ENCODE peak calls at places on chromosomes 4 and X, in five cellular contexts. One of them, this sample, is unnamed.

GRCh38 chrX:21723097-21723496 is 34.8 kb downstream of the SMPX start:
- DNase-seq in tibial artery: no peak
- DNase-seq in astrocyte of the spinal cord: no peak
- DNase-seq in omental fat pad: no peak
- DNase-seq in psoas muscle: no peak
- DNase-seq in this sample: peak; percentile 14

GRCh38 chr4:82268050-82268825 is 105.6 kb downstream of the HNRNPD start:
- DNase-seq in tibial artery: peak; percentile 54
- DNase-seq in astrocyte of the spinal cord: peak; percentile 48
- DNase-seq in omental fat pad: no peak
- DNase-seq in psoas muscle: peak; percentile 59
- DNase-seq in this sample: peak; percentile 76

GRCh38 chr4:182643801-182644311 is 273.3 kb downstream of the DCTD start:
- DNase-seq in tibial artery: peak; percentile 47
- DNase-seq in astrocyte of the spinal cord: peak; percentile 90
- DNase-seq in omental fat pad: no peak
- DNase-seq in psoas muscle: no peak
- DNase-seq in this sample: no peak

GRCh38 chr4:183345261-183345660 is 23.0 kb upstream of the CLDN24 start:
- DNase-seq in tibial artery: no peak
- DNase-seq in astrocyte of the spinal cord: no peak
- DNase-seq in omental fat pad: no peak
- DNase-seq in psoas muscle: no peak
- DNase-seq in this sample: no peak

GRCh38 chr4:106369456-106370060 is 980 bp upstream of the GIMD1 start:
- DNase-seq in tibial artery: no peak
- DNase-seq in astrocyte of the spinal cord: peak; percentile 88
- DNase-seq in omental fat pad: no peak
- DNase-seq in psoas muscle: no peak
- DNase-seq in this sample: peak; percentile 70

GRCh38 chr4:8345946-8346814 is 76.6 kb downstream of the HTRA3 start:
- DNase-seq in tibial artery: no peak
- DNase-seq in astrocyte of the spinal cord: no peak
- DNase-seq in omental fat pad: no peak
- DNase-seq in psoas muscle: no peak
- DNase-seq in this sample: no peak

GRCh38 chr4:25085621-25086020 is 54.9 kb upstream of the LGI2 start:
- DNase-seq in tibial artery: peak; percentile 33
- DNase-seq in astrocyte of the spinal cord: no peak
- DNase-seq in omental fat pad: no peak
- DNase-seq in psoas muscle: no peak
- DNase-seq in this sample: no peak

GRCh38 chrX:43005561-43005960 is 227.6 kb upstream of the PPP1R2C start:
- DNase-seq in tibial artery: no peak
- DNase-seq in astrocyte of the spinal cord: no peak
- DNase-seq in omental fat pad: no peak
- DNase-seq in psoas muscle: no peak
- DNase-seq in this sample: no peak

GRCh38 chr4:183618681-183619080 is 40.3 kb downstream of the RWDD4 start:
- DNase-seq in tibial artery: no peak
- DNase-seq in astrocyte of the spinal cord: no peak
- DNase-seq in omental fat pad: no peak
- DNase-seq in psoas muscle: no peak
- DNase-seq in this sample: no peak

GRCh38 chr4:109998867-109999303 is 86.2 kb downstream of the EGF start:
- DNase-seq in tibial artery: no peak
- DNase-seq in astrocyte of the spinal cord: peak; percentile 65
- DNase-seq in omental fat pad: no peak
- DNase-seq in psoas muscle: no peak
- DNase-seq in this sample: peak; percentile 75

GRCh38 chrX:132071260-132071659 is 48.2 kb downstream of the STK26 start:
- DNase-seq in tibial artery: no peak
- DNase-seq in astrocyte of the spinal cord: peak; percentile 18
- DNase-seq in omental fat pad: no peak
- DNase-seq in psoas muscle: no peak
- DNase-seq in this sample: peak; percentile 20

GRCh38 chr4:185227713-185228278 is 18.4 kb downstream of the SNX25 start:
- DNase-seq in tibial artery: no peak
- DNase-seq in astrocyte of the spinal cord: no peak
- DNase-seq in omental fat pad: no peak
- DNase-seq in psoas muscle: no peak
- DNase-seq in this sample: no peak

GRCh38 chrX:23554304-23554703 is 113.0 kb upstream of the PRDX4 start:
- DNase-seq in tibial artery: no peak
- DNase-seq in astrocyte of the spinal cord: peak; percentile 60
- DNase-seq in omental fat pad: no peak
- DNase-seq in psoas muscle: no peak
- DNase-seq in this sample: peak; percentile 52

GRCh38 chrX:37817176-37817575 is 30.2 kb downstream of the DYNLT3 start:
- DNase-seq in tibial artery: no peak
- DNase-seq in astrocyte of the spinal cord: no peak
- DNase-seq in omental fat pad: no peak
- DNase-seq in psoas muscle: no peak
- DNase-seq in this sample: no peak

GRCh38 chrX:79604364-79604763 is 237.2 kb upstream of the ITM2A start:
- DNase-seq in tibial artery: no peak
- DNase-seq in astrocyte of the spinal cord: no peak
- DNase-seq in omental fat pad: no peak
- DNase-seq in psoas muscle: no peak
- DNase-seq in this sample: no peak

GRCh38 chrX:3651272-3651671 is 62.2 kb downstream of the PRKX start:
- DNase-seq in tibial artery: no peak
- DNase-seq in astrocyte of the spinal cord: peak; percentile 77
- DNase-seq in omental fat pad: no peak
- DNase-seq in psoas muscle: no peak
- DNase-seq in this sample: peak; percentile 35

GRCh38 chrX:150879855-150880807 is 18.3 kb downstream of the CD99L2 start:
- DNase-seq in tibial artery: no peak
- DNase-seq in astrocyte of the spinal cord: no peak
- DNase-seq in omental fat pad: no peak
- DNase-seq in psoas muscle: no peak
- DNase-seq in this sample: no peak

GRCh38 chrX:110172215-110172614 is 145.7 kb downstream of the AMMECR1 start:
- DNase-seq in tibial artery: no peak
- DNase-seq in astrocyte of the spinal cord: no peak
- DNase-seq in omental fat pad: no peak
- DNase-seq in psoas muscle: no peak
- DNase-seq in this sample: no peak

GRCh38 chrX:20665441-20665840 is 398.7 kb upstream of the RPS6KA3 start:
- DNase-seq in tibial artery: no peak
- DNase-seq in astrocyte of the spinal cord: no peak
- DNase-seq in omental fat pad: no peak
- DNase-seq in psoas muscle: no peak
- DNase-seq in this sample: no peak

GRCh38 chrX:666762-667161 is 36.2 kb downstream of the SHOX start:
- DNase-seq in tibial artery: no peak
- DNase-seq in astrocyte of the spinal cord: no peak
- DNase-seq in omental fat pad: no peak
- DNase-seq in psoas muscle: no peak
- DNase-seq in this sample: no peak

GRCh38 chr4:39151120-39151713 is 31.1 kb upstream of the WDR19 start:
- DNase-seq in tibial artery: no peak
- DNase-seq in astrocyte of the spinal cord: peak; percentile 42
- DNase-seq in omental fat pad: no peak
- DNase-seq in psoas muscle: no peak
- DNase-seq in this sample: peak; percentile 22

GRCh38 chr4:37454263-37454800 is 209.8 kb downstream of the NWD2 start:
- DNase-seq in tibial artery: no peak
- DNase-seq in astrocyte of the spinal cord: no peak
- DNase-seq in omental fat pad: no peak
- DNase-seq in psoas muscle: no peak
- DNase-seq in this sample: no peak

GRCh38 chrX:114344756-114345155 is 239.1 kb upstream of the HTR2C start:
- DNase-seq in tibial artery: no peak
- DNase-seq in astrocyte of the spinal cord: peak; percentile 35
- DNase-seq in omental fat pad: no peak
- DNase-seq in psoas muscle: no peak
- DNase-seq in this sample: peak; percentile 56
- TF ChIP-seq CTCF in tibial artery: peak; percentile 28
- TF ChIP-seq CTCF in astrocyte of the spinal cord: peak; percentile 78
- TF ChIP-seq CTCF in omental fat pad: no peak
- TF ChIP-seq CTCF in psoas muscle: peak; percentile 52
- TF ChIP-seq CTCF in this sample: peak; percentile 66

GRCh38 chr4:3464349-3464905 is 1.3 kb downstream of the DOK7 start:
- DNase-seq in tibial artery: no peak
- DNase-seq in astrocyte of the spinal cord: no peak
- DNase-seq in omental fat pad: no peak
- DNase-seq in psoas muscle: peak; percentile 50
- DNase-seq in this sample: no peak

GRCh38 chr4:3464911-3465697 is 2.0 kb downstream of the DOK7 start:
- DNase-seq in tibial artery: no peak
- DNase-seq in astrocyte of the spinal cord: no peak
- DNase-seq in omental fat pad: no peak
- DNase-seq in psoas muscle: peak; percentile 62
- DNase-seq in this sample: no peak

GRCh38 chr4:3466691-3467600 is 3.8 kb downstream of the DOK7 start:
- DNase-seq in tibial artery: no peak
- DNase-seq in astrocyte of the spinal cord: no peak
- DNase-seq in omental fat pad: no peak
- DNase-seq in psoas muscle: peak; percentile 75
- DNase-seq in this sample: no peak

GRCh38 chr4:3467601-3468031 is 4.5 kb downstream of the DOK7 start:
- DNase-seq in tibial artery: no peak
- DNase-seq in astrocyte of the spinal cord: no peak
- DNase-seq in omental fat pad: no peak
- DNase-seq in psoas muscle: peak; percentile 51
- DNase-seq in this sample: no peak

DNA sequence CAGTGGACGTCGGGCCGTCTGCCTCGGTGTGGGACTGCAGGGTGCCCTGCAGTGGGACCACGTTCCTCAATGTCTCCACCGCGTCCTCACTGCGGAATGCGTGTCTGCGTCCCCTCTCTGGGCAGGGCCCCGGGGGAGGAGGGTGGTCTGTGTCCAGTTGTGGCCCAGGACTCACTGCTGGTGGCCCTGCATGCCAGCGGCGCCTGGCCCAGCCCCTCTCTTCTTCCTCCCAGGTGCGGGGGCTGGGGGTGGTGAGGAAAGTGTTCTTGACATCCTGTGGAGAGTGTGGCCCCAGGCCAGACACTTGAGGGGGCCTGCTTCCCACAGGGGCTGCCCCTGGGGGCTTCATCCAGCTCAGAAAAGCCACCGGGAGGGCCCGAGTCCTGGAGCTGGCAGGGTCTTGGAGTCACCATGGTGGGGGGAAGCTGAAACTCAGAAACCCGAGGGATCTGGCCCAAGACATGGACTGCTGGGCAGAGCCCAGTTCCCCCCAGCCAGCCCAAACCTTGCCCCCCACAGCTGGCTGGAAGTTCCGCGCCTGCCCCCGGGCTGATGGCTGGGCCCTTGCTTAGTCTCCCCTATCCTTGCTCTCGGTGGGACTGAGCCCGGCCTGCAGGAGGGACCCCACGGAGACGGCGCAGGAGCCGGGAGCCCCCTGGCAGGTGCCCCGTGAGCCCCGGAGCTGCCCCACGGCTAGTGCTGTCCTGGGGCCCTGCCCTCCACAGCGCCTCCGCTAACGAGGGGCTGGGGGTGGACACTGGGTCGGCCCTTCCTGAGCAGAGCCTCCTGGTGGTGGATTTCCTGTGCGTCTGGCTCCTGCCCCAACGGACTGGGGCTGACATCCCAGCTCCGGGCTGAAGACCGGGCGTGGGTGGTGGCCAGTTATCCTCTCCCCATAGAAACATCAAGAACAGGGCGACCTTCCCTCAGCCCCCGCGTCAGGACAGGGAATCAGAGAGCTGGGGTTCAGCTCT is 2.9 kb downstream of the DOK7 start:
- DNase-seq in tibial artery: no peak
- DNase-seq in astrocyte of the spinal cord: no peak
- DNase-seq in omental fat pad: no peak
- DNase-seq in psoas muscle: peak; percentile 76
- DNase-seq in this sample: no peak
- TF ChIP-seq CTCF in tibial artery: no peak
- TF ChIP-seq CTCF in astrocyte of the spinal cord: peak; percentile 12
- TF ChIP-seq CTCF in omental fat pad: no peak
- TF ChIP-seq CTCF in psoas muscle: peak; percentile 40
- TF ChIP-seq CTCF in this sample: no peak

GRCh38 chr4:142719854-142720541 is 126.1 kb downstream of the INPP4B start:
- DNase-seq in tibial artery: no peak
- DNase-seq in astrocyte of the spinal cord: peak; percentile 33
- DNase-seq in omental fat pad: no peak
- DNase-seq in psoas muscle: no peak
- DNase-seq in this sample: peak; percentile 58
- TF ChIP-seq CTCF in tibial artery: peak; percentile 32
- TF ChIP-seq CTCF in astrocyte of the spinal cord: peak; percentile 46
- TF ChIP-seq CTCF in omental fat pad: no peak
- TF ChIP-seq CTCF in psoas muscle: peak; percentile 42
- TF ChIP-seq CTCF in this sample: peak; percentile 50

GRCh38 chrX:44012484-44013096 is 39.4 kb upstream of the NDP start:
- DNase-seq in tibial artery: peak; percentile 38
- DNase-seq in astrocyte of the spinal cord: peak; percentile 77
- DNase-seq in omental fat pad: no peak
- DNase-seq in psoas muscle: peak; percentile 49
- DNase-seq in this sample: peak; percentile 91
- TF ChIP-seq CTCF in tibial artery: no peak
- TF ChIP-seq CTCF in astrocyte of the spinal cord: no peak
- TF ChIP-seq CTCF in omental fat pad: no peak
- TF ChIP-seq CTCF in psoas muscle: no peak
- TF ChIP-seq CTCF in this sample: peak; percentile 9

GRCh38 chr4:145181091-145181501 is 707 bp upstream of the OTUD4 start:
- DNase-seq in tibial artery: no peak
- DNase-seq in astrocyte of the spinal cord: no peak
- DNase-seq in omental fat pad: no peak
- DNase-seq in psoas muscle: no peak
- DNase-seq in this sample: no peak
- TF ChIP-seq CTCF in tibial artery: no peak
- TF ChIP-seq CTCF in astrocyte of the spinal cord: no peak
- TF ChIP-seq CTCF in omental fat pad: no peak
- TF ChIP-seq CTCF in psoas muscle: no peak
- TF ChIP-seq CTCF in this sample: no peak